ENCODE peak calls at places on chromosomes 7 and 10, in five cellular contexts. W is GM23338, C is A673, Q is fibroblast of lung, J is K562. S is an unnamed sample.

GRCh38 chr7:134155871-134156270 is 28.7 kb downstream of the LRGUK start:
- DNase-seq in Q (no peak), C (no peak), W (no peak), J (no peak), S (no peak)

GRCh38 chr10:72315054-72315453 is 39.7 kb downstream of the DNAJB12 start:
- DNase-seq in Q (no peak), W (peak), C (no peak), J (no peak), S (peak)

GRCh38 chr10:103676058-103676785 is 179.2 kb downstream of the SH3PXD2A start:
- DNase-seq in J (no peak), C (no peak), Q (peak), W (no peak), S (no peak)

GRCh38 chr10:97534746-97535367 is 36.1 kb downstream of the UBTD1 start:
- DNase-seq in Q (no peak), C (peak), W (peak), J (peak), S (peak)

GRCh38 chr7:29684787-29685650 is 121.3 kb upstream of the WIPF3 start:
- DNase-seq in Q (peak), C (peak), W (peak), J (peak), S (peak)

GRCh38 chr10:92421550-92421949 is 130.6 kb downstream of the MARCHF5 start:
- DNase-seq in C (no peak), Q (no peak), W (no peak), J (no peak), S (no peak)

GRCh38 chr10:55002420-55002819 is 201.4 kb upstream of the PCDH15 start:
- DNase-seq in Q (no peak), C (no peak), W (no peak), J (no peak), S (no peak)

GRCh38 chr10:52004342-52004949 is 305.1 kb upstream of the CSTF2T start:
- DNase-seq in J (peak), C (peak), W (peak), Q (peak), S (peak)

GRCh38 chr7:47299496-47299895 is 282.4 kb downstream of the TNS3 start:
- DNase-seq in J (no peak), Q (no peak), C (no peak), W (no peak), S (no peak)

GRCh38 chr10:50540069-50540825 is 83.5 kb downstream of the SGMS1 start:
- DNase-seq in C (no peak), Q (no peak), W (no peak), J (no peak), S (no peak)

GRCh38 chr7:151275813-151276577 is 27.5 kb upstream of the SMARCD3 start:
- DNase-seq in Q (no peak), J (no peak), W (peak), C (no peak), S (no peak)

GRCh38 chr7:95824586-95824985 is 52.2 kb downstream of the DYNC1I1 start:
- DNase-seq in C (no peak), Q (no peak), W (no peak), J (no peak), S (no peak)

GRCh38 chr10:131938681-131939080 is 37.9 kb downstream of the PPP2R2D start:
- DNase-seq in J (no peak), W (no peak), C (no peak), Q (no peak), S (no peak)

GRCh38 chr7:5417106-5418071 is 6.2 kb downstream of the TNRC18 start:
- DNase-seq in C (no peak), J (no peak), Q (no peak), W (peak), S (peak)

GRCh38 chr10:122481296-122482056 is 20.1 kb downstream of the HTRA1 start:
- DNase-seq in C (no peak), Q (no peak), W (no peak), J (no peak), S (no peak)

GRCh38 chr10:33160151-33160550 is 174.3 kb downstream of the NRP1 start:
- DNase-seq in Q (no peak), J (no peak), W (peak), C (peak), S (no peak)

GRCh38 chr10:42830237-42830636 is 47.6 kb downstream of the BMS1 start:
- DNase-seq in J (no peak), Q (no peak), W (no peak), C (no peak), S (no peak)

GRCh38 chr10:118444016-118444415 is 101.9 kb upstream of the FAM204A start:
- DNase-seq in Q (no peak), J (no peak), W (no peak), C (no peak), S (no peak)

GRCh38 chr7:6419310-6419773 is 28.4 kb downstream of the DAGLB start:
- DNase-seq in Q (no peak), C (no peak), W (no peak), J (no peak), S (no peak)

GRCh38 chr10:43421519-43421918 is 12.5 kb upstream of the HNRNPF start:
- DNase-seq in W (no peak), C (no peak), J (no peak), Q (no peak), S (no peak)

DNA sequence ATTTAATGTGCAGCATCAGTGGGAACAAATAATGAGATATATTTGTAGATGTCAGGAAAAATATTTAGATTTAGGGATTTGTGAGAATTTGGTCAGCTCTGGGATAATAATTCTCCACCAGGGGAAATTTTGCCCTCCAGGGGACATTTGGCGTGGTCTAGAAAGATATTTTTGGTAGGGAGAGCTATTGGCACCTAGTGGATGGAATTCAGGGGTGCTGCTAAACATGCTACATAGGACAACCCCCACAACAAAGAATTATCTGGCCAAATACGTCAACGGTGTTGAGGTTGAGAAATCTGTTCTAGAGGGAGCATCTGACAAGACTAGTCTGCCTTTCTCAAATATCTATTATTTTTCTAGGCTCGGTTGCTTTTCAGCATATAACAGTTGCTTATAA is 2.1 kb downstream of the ADK start:
- DNase-seq in W (peak), J (peak), C (peak), Q (peak), S (peak)
- H3K4me3 ChIP-seq in W (peak), J (peak), C (no peak), Q (peak), S (peak)

GRCh38 chr7:15686957-15687644 is 618 bp upstream of the MEOX2 start:
- DNase-seq in J (no peak), W (peak), Q (peak), C (no peak), S (peak)

GRCh38 chr7:15684036-15684815 is 2.3 kb downstream of the MEOX2 start:
- DNase-seq in Q (peak), J (no peak), W (no peak), C (no peak), S (no peak)

GRCh38 chr7:15684834-15685233 is 1.6 kb downstream of the MEOX2 start:
- DNase-seq in W (peak), Q (peak), C (peak), J (no peak), S (peak)

GRCh38 chr7:15686209-15686956 is at the start of gene MEOX2:
- DNase-seq in W (peak), Q (peak), J (no peak), C (peak), S (peak)

GRCh38 chr7:15685358-15686181 is 913 bp downstream of the MEOX2 start:
- DNase-seq in J (no peak), C (peak), Q (peak), W (peak), S (peak)
- TF ChIP-seq EZH2 in J (no peak), C (peak), Q (peak), W (peak), S (peak)

GRCh38 chr10:45460235-45460878 is 86.3 kb downstream of the ALOX5 start:
- DNase-seq in W (no peak), Q (no peak), J (no peak), C (no peak), S (no peak)
- H3K4me3 ChIP-seq in W (no peak), Q (no peak), J (no peak), C (no peak), S (no peak)

GRCh38 chr7:8433477-8434289 is at the start of gene NXPH1:
- DNase-seq in J (peak), Q (no peak), W (peak), C (peak), S (peak)

GRCh38 chr7:8436965-8437364 is 3.6 kb downstream of the NXPH1 start:
- DNase-seq in W (peak), C (peak), J (peak), Q (peak), S (peak)

GRCh38 chr7:8435597-8436243 is 2.3 kb downstream of the NXPH1 start:
- DNase-seq in C (no peak), W (peak), J (no peak), Q (no peak), S (peak)

GRCh38 chr7:8434290-8435002 is 1.0 kb downstream of the NXPH1 start:
- DNase-seq in Q (no peak), C (no peak), J (no peak), W (peak), S (peak)

DNA sequence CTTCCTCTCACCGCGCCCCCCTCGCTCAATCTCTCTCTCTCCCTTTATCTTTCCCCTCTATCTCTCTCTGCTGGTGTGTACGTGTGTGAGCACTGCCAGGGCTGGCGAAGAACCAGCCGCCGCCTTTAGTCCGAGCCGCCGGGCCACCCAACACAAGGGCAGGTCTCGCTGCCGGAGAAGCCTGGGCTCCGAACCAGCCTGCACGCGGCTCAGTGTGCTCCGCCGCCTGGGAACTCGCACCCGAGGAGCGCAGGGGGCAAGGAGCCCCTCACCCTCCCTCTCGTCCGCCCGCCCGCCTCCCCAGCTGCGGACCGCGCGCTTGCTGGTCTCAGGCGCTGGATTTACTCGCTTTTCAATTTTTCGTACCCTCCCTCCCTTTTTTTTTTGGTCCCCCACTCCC is 1.7 kb downstream of the NXPH1 start:
- DNase-seq in C (no peak), Q (no peak), W (peak), J (no peak), S (peak)
- TF ChIP-seq EZH2 in C (peak), Q (no peak), W (peak), J (no peak), S (peak)

GRCh38 chr10:14953452-14954000 is 370 bp downstream of the DCLRE1C start:
- DNase-seq in C (peak), J (peak), Q (peak), W (peak), S (peak)
- H3K4me3 ChIP-seq in C (peak), J (peak), Q (peak), W (peak), S (peak)

GRCh38 chr10:16773334-16773733 is 43.9 kb downstream of the RSU1 start:
- DNase-seq in W (no peak), C (no peak), J (no peak), Q (no peak), S (no peak)

GRCh38 chr10:16770141-16770540 is 47.1 kb downstream of the RSU1 start:
- DNase-seq in C (no peak), J (no peak), W (no peak), Q (no peak), S (no peak)

GRCh38 chr10:16765532-16766365 is 51.5 kb downstream of the RSU1 start:
- DNase-seq in Q (no peak), C (no peak), W (no peak), J (peak), S (no peak)

GRCh38 chr10:16768702-16769101 is 48.5 kb downstream of the RSU1 start:
- DNase-seq in W (no peak), Q (no peak), J (no peak), C (no peak), S (no peak)

DNA sequence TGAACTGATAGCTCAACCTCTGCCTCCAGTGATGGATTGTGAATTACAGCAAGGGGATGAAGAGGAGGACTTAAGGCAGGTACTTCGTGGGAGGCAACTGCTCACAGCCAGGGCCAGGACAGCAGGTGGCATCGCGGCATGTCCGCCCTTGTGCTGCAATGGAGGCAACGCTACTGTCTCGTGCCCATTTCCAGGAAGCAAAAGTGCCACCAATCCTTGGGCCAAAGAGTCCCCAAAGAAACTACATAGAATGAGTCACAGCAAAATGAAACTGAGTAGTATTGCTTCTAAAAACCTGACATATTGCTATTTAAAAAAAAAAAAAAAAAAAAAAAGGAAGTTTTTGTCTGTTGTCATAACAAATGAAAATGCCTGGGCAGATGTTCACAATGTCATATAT is 46.6 kb downstream of the RSU1 start:
- DNase-seq in C (no peak), W (no peak), Q (no peak), J (no peak), S (no peak)
- TF ChIP-seq EZH2 in C (no peak), W (no peak), Q (no peak), J (no peak), S (no peak)

GRCh38 chr7:90675982-90676381 is 79.9 kb downstream of the CDK14 start:
- DNase-seq in Q (no peak), W (no peak), C (no peak), J (no peak), S (no peak)
- H3K4me3 ChIP-seq in Q (no peak), W (no peak), C (no peak), J (no peak), S (no peak)

GRCh38 chr7:1403844-1404404 is 55.3 kb downstream of the MICALL2 start:
- DNase-seq in J (no peak), W (peak), Q (peak), C (peak), S (peak)
- TF ChIP-seq EZH2 in J (no peak), W (no peak), Q (no peak), C (no peak), S (peak)

DNA sequence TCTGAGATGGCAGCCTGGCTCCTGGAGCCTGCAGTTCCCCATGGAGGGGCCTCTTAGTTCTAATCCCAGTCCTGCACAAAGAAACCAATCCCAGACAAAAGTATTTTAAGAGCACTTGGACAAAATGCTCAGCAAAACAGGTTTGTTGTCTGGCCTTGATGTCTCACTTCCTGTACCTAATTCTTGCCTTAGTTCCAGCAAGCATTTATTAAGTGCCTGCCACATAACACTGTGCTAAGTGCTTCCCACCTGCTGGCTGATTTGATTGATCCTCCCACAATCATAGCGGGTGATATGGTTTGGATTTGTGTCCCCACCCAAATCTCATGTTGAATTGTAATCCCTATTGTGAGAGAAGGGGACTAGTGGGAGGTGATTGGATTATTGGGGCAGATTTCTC is 65.7 kb upstream of the HABP2 start:
- DNase-seq in C (peak), W (no peak), J (no peak), Q (no peak), S (no peak)
- H3K4me3 ChIP-seq in C (no peak), W (no peak), J (no peak), Q (no peak), S (no peak)

GRCh38 chr10:17454181-17454800 is at the start of gene ST8SIA6:
- DNase-seq in C (peak), J (peak), Q (peak), W (peak), S (peak)

GRCh38 chr10:17454801-17455520 is 566 bp upstream of the ST8SIA6 start:
- DNase-seq in J (peak), W (no peak), C (no peak), Q (no peak), S (no peak)

GRCh38 chr10:17452060-17452894 is 2.1 kb downstream of the ST8SIA6 start:
- DNase-seq in W (no peak), C (no peak), J (no peak), Q (peak), S (no peak)

GRCh38 chr10:17453035-17453376 is 1.4 kb downstream of the ST8SIA6 start:
- DNase-seq in W (no peak), J (no peak), Q (no peak), C (no peak), S (no peak)

DNA sequence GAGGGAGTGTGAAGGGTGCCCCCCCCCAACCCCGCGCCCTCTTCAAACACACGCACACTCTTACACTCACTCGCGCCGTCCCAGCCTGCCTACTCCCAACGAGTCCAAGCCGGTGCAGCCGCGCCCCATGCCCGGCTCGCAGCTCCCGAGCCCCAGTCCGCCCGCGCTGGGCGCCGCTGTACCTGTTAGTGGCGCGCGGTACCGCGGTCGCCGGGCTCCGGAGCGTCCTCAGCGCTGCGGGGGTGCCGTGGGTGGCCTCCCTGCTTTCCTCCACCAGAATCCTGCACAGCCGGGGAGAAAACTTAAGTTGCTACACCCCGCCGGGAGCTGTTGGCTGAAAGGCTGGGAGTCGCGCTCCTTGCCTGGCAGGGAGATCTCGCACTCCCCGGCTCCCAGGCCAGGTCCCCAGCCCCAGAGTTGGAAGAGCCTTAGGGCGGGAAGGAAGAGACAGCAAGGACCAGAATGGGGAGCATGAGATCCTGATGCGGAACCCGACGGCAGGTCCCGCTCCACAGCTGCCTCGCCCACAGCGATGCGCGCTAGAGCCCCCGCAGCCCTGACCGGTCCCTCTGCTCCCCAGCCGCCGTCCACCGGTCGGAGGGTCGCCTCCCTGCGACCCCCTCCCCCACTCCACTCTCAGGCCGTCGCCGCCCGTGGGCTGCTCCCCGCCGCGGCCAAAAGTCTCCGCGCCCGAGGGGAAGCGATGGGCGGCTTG is 861 bp downstream of the ST8SIA6 start:
- DNase-seq in W (peak), Q (peak), C (peak), J (peak), S (peak)
- TF ChIP-seq EZH2 in W (no peak), Q (peak), C (peak), J (no peak), S (peak)

S was measured in neural progenitor cell.